ENCODE peak calls at places on chromosomes 6 and 20, in four cellular contexts. K is K562, N is HepG2, Y is WTC11. M is an unnamed sample.

GRCh38 chr20:60463798-60464197 is 505.6 kb downstream of the CDH26 start:
- DNase-seq in N (no peak), Y (no peak), K (no peak), M (no peak)

GRCh38 chr6:27582928-27583725 is 110.2 kb upstream of the ZNF184 start:
- DNase-seq in N (peak; percentile 65), Y (peak; percentile 76), K (peak; percentile 79), M (peak; percentile 55)

GRCh38 chr6:125363360-125364121 is 61.8 kb upstream of the HDDC2 start:
- DNase-seq in K (peak; percentile 16), Y (peak; percentile 63), N (peak; percentile 10), M (peak; percentile 39)

GRCh38 chr20:47360489-47361267 is 4.2 kb upstream of the ZMYND8 start:
- DNase-seq in Y (peak; percentile 54), K (peak; percentile 86), N (peak; percentile 90), M (peak; percentile 75)

GRCh38 chr20:62355527-62356142 is 11.5 kb downstream of the LAMA5 start:
- DNase-seq in Y (no peak), K (no peak), N (peak; percentile 65), M (no peak)

GRCh38 chr6:106146852-106147351 is 60.8 kb downstream of the PRDM1 start:
- DNase-seq in N (no peak), K (peak; percentile 36), Y (no peak), M (no peak)

GRCh38 chr20:9068232-9068781 is 580 bp upstream of the PLCB4 start:
- DNase-seq in N (no peak), K (peak; percentile 11), Y (peak; percentile 70), M (peak; percentile 92)

GRCh38 chr20:63363013-63363957 is 2.1 kb upstream of the CHRNA4 start:
- DNase-seq in N (no peak), Y (no peak), K (no peak), M (no peak)

GRCh38 chr6:119161450-119161849 is 83.0 kb upstream of the FAM184A start:
- DNase-seq in K (no peak), N (no peak), Y (no peak), M (no peak)
- TF ChIP-seq FOXJ3 in K (no peak), N (no peak), Y (no peak), M (no peak)

GRCh38 chr6:2851727-2852513 is 10.3 kb upstream of the SERPINB1 start:
- DNase-seq in N (no peak), K (no peak), Y (no peak), M (no peak)

GRCh38 chr6:2853766-2854393 is 12.2 kb upstream of the SERPINB1 start:
- DNase-seq in N (peak; percentile 75), K (peak; percentile 79), Y (no peak), M (no peak)

GRCh38 chr6:2852921-2853322 is 11.3 kb upstream of the SERPINB1 start:
- DNase-seq in K (no peak), N (no peak), Y (no peak), M (no peak)

GRCh38 chr6:2850480-2851150 is 9.0 kb upstream of the SERPINB1 start:
- DNase-seq in Y (no peak), K (no peak), N (no peak), M (no peak)

GRCh38 chr6:2852514-2852855 is 10.8 kb upstream of the SERPINB1 start:
- DNase-seq in N (no peak), K (no peak), Y (no peak), M (no peak)
- TF ChIP-seq FOXJ3 in N (no peak), K (no peak), Y (no peak), M (no peak)

GRCh38 chr20:35546127-35546526 is 4.2 kb downstream of the ERGIC3 start:
- DNase-seq in K (no peak), Y (no peak), N (no peak), M (no peak)
- TF ChIP-seq FOXJ3 in K (no peak), Y (no peak), N (no peak), M (no peak)

GRCh38 chr6:136463796-136464542 is 86.3 kb downstream of the MAP7 start:
- DNase-seq in Y (no peak), K (no peak), N (no peak), M (no peak)
- TF ChIP-seq FOXJ3 in Y (no peak), K (no peak), N (no peak), M (no peak)